ENCODE peak calls at places on chromosomes 13 and 19, in seven cellular contexts. P is GM12878, Z is NT2/D1, M is H1, Q is HCT116, R is K562, G is HepG2. V is an unnamed sample.

GRCh38 chr13:74975122-74975521 is 506.8 kb downstream of the TBC1D4 start:
- DNase-seq in P (no peak), Z (no peak), M (no peak), Q (no peak), R (no peak), G (no peak), V (no peak)

GRCh38 chr19:9674669-9675357 is at the start of gene ZNF562:
- DNase-seq in P (peak; percentile 45), Z (peak; percentile 87), M (peak; percentile 86), Q (peak; percentile 90), R (peak; percentile 95), G (peak; percentile 80), V (peak; percentile 93)

GRCh38 chr13:24671367-24672117 is 8.7 kb upstream of the ATP12A start:
- DNase-seq in P (no peak), Z (peak; percentile 50), M (no peak), Q (peak; percentile 67), R (peak; percentile 28), G (peak; percentile 54), V (peak; percentile 82)

GRCh38 chr19:49133621-49134454 is 14.5 kb downstream of the PPFIA3 start:
- DNase-seq in P (no peak), Z (no peak), M (no peak), Q (no peak), R (peak; percentile 81), G (no peak), V (peak; percentile 78)

GRCh38 chr13:78060966-78061365 is 142.3 kb upstream of the EDNRB start:
- DNase-seq in P (no peak), Z (no peak), M (no peak), Q (no peak), R (no peak), G (no peak), V (no peak)

GRCh38 chr19:7391218-7391670 is 42.5 kb downstream of the ARHGEF18 start:
- DNase-seq in P (no peak), Z (no peak), M (no peak), Q (peak; percentile 96), R (peak; percentile 51), G (peak; percentile 77), V (no peak)

GRCh38 chr13:24180743-24181384 is 20.3 kb downstream of the SPATA13 start:
- DNase-seq in P (no peak), Z (no peak), M (no peak), Q (no peak), R (no peak), G (no peak), V (no peak)

GRCh38 chr19:34171539-34171876 is 796 bp upstream of the LSM14A start:
- DNase-seq in P (peak; percentile 51), Z (no peak), M (no peak), Q (no peak), R (no peak), G (no peak), V (no peak)

GRCh38 chr13:33445476-33445875 is 159.9 kb upstream of the STARD13 start:
- DNase-seq in P (no peak), Z (no peak), M (no peak), Q (no peak), R (no peak), G (no peak), V (no peak)

GRCh38 chr19:58054792-58055482 is 4.1 kb upstream of the ZNF135 start:
- DNase-seq in P (no peak), Z (no peak), M (no peak), Q (no peak), R (no peak), G (no peak), V (no peak)

GRCh38 chr19:15248106-15248505 is 15.9 kb upstream of the EPHX3 start:
- DNase-seq in P (no peak), Z (no peak), M (no peak), Q (no peak), R (no peak), G (no peak), V (no peak)

GRCh38 chr19:32289566-32290210 is 55.7 kb upstream of the ZNF507 start:
- DNase-seq in P (no peak), Z (no peak), M (no peak), Q (no peak), R (no peak), G (no peak), V (no peak)

GRCh38 chr19:10602330-10603083 is 15.4 kb upstream of the AP1M2 start:
- DNase-seq in P (no peak), Z (peak; percentile 63), M (no peak), Q (peak; percentile 26), R (peak; percentile 86), G (peak; percentile 31), V (peak; percentile 100)

GRCh38 chr19:6773323-6773931 is 919 bp downstream of the VAV1 start:
- DNase-seq in P (peak; percentile 64), Z (no peak), M (no peak), Q (no peak), R (peak; percentile 43), G (no peak), V (no peak)

GRCh38 chr13:41601718-41602445 is 144.5 kb downstream of the RGCC start:
- DNase-seq in P (no peak), Z (no peak), M (no peak), Q (no peak), R (no peak), G (no peak), V (no peak)

GRCh38 chr13:51524312-51524711 is 60.0 kb upstream of the WDFY2 start:
- DNase-seq in P (no peak), Z (no peak), M (no peak), Q (no peak), R (no peak), G (peak; percentile 95), V (no peak)

GRCh38 chr13:110702591-110703526 is 3.1 kb downstream of the CARS2 start:
- DNase-seq in P (no peak), Z (no peak), M (no peak), Q (no peak), R (no peak), G (no peak), V (peak; percentile 35)

GRCh38 chr13:98447881-98448641 is 128.8 kb downstream of the STK24 start:
- DNase-seq in P (no peak), Z (peak; percentile 43), M (no peak), Q (peak; percentile 34), R (peak; percentile 21), G (no peak), V (peak; percentile 79)

GRCh38 chr19:56120371-56121179 is 520 bp downstream of the ZNF787 start:
- DNase-seq in P (no peak), Z (no peak), M (no peak), Q (peak; percentile 41), R (peak; percentile 89), G (peak; percentile 86), V (peak; percentile 95)

GRCh38 chr19:55353803-55354697 is 469 bp downstream of the COX6B2 start:
- DNase-seq in P (no peak), Z (peak; percentile 28), M (no peak), Q (peak; percentile 23), R (peak; percentile 82), G (no peak), V (peak; percentile 97)

GRCh38 chr13:111654531-111654930 is 334.1 kb downstream of the TEX29 start:
- DNase-seq in P (no peak), Z (no peak), M (no peak), Q (no peak), R (no peak), G (no peak), V (no peak)

DNA sequence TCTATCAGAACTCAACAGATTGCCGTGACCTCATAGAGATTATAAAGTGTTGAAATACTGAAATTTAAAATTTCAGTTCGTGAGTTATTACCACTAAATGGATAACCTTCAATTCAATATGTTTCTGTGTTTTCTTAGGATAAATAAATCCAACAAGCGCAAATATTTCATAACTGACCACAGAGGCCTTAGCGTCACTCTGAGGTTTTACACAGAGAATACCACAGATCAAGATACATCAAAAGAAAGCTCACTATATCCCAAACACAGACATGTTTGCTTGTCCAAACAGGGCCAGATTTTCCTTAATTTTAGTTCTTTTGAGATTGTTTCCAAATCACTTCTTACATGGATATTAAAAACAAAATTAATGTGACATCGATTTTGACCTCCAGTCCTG is 235.8 kb downstream of the EFNB2 start:
- DNase-seq in P (no peak), Z (no peak), M (no peak), Q (no peak), R (no peak), G (no peak), V (no peak)
- TF ChIP-seq YY1 in P (no peak), Z (no peak), M (no peak), Q (no peak), R (no peak), G (no peak), V (no peak)

GRCh38 chr13:27171830-27172494 is 351 bp upstream of the USP12 start:
- DNase-seq in P (no peak), Z (peak; percentile 57), M (no peak), Q (peak; percentile 72), R (peak; percentile 82), G (peak; percentile 62), V (peak; percentile 96)

GRCh38 chr13:27174766-27175455 is 3.3 kb upstream of the USP12 start:
- DNase-seq in P (no peak), Z (no peak), M (no peak), Q (no peak), R (no peak), G (no peak), V (no peak)

GRCh38 chr13:27172495-27172842 is 858 bp upstream of the USP12 start:
- DNase-seq in P (no peak), Z (no peak), M (no peak), Q (no peak), R (peak; percentile 40), G (no peak), V (peak; percentile 23)

GRCh38 chr13:27177852-27178251 is 6.2 kb upstream of the USP12 start:
- DNase-seq in P (no peak), Z (no peak), M (no peak), Q (no peak), R (no peak), G (no peak), V (no peak)

GRCh38 chr13:27176772-27177171 is 5.2 kb upstream of the USP12 start:
- DNase-seq in P (no peak), Z (no peak), M (no peak), Q (no peak), R (no peak), G (no peak), V (no peak)
- TF ChIP-seq YY1 in P (no peak), Z (no peak), M (no peak), Q (no peak), R (no peak), G (no peak), V (no peak)

GRCh38 chr13:79307866-79308298 is 98.2 kb downstream of the RBM26 start:
- DNase-seq in P (no peak), Z (no peak), M (no peak), Q (no peak), R (no peak), G (no peak), V (no peak)
- TF ChIP-seq YY1 in P (no peak), Z (no peak), M (no peak), Q (no peak), R (no peak), G (no peak), V (no peak)

GRCh38 chr19:12868540-12869112 is 12.6 kb downstream of the DNASE2 start:
- DNase-seq in P (no peak), Z (no peak), M (no peak), Q (no peak), R (peak; percentile 64), G (no peak), V (peak; percentile 63)

GRCh38 chr19:12864721-12865715 is 16.2 kb downstream of the DNASE2 start:
- DNase-seq in P (no peak), Z (no peak), M (no peak), Q (no peak), R (no peak), G (peak; percentile 75), V (no peak)

GRCh38 chr19:12865746-12866415 is 15.4 kb downstream of the DNASE2 start:
- DNase-seq in P (no peak), Z (no peak), M (no peak), Q (no peak), R (no peak), G (no peak), V (no peak)

GRCh38 chr19:12867120-12868099 is 13.8 kb downstream of the DNASE2 start:
- DNase-seq in P (peak; percentile 31), Z (peak; percentile 79), M (peak; percentile 79), Q (no peak), R (peak; percentile 92), G (no peak), V (peak; percentile 84)

GRCh38 chr19:12866416-12867119 is 14.7 kb downstream of the DNASE2 start:
- DNase-seq in P (no peak), Z (no peak), M (no peak), Q (no peak), R (peak; percentile 52), G (no peak), V (no peak)
- TF ChIP-seq YY1 in P (no peak), Z (no peak), M (no peak), Q (no peak), R (no peak), G (no peak), V (no peak)